ENCODE peak calls at places on chromosomes 1 and 21, in seven cellular contexts. Z is effector memory CD4-positive, alpha-beta T cell; G is brain microvascular endothelial cell; N is Peyer's patch; T is A549; S is fibroblast of mammary gland; A is tibial nerve. C is an unnamed sample.

GRCh38 chr1:2047749-2048729 is 2.2 kb upstream of the PRKCZ start:
- DNase-seq in Z (no peak), G (no peak), N (no peak), T (no peak), S (no peak), A (no peak), C (no peak)

GRCh38 chr1:195173753-195174152 is 1434.5 kb downstream of the KCNT2 start:
- DNase-seq in Z (no peak), G (no peak), N (no peak), T (no peak), S (no peak), A (no peak), C (no peak)

GRCh38 chr1:209879539-209879938 is 51.8 kb downstream of the UTP25 start:
- DNase-seq in Z (no peak), G (no peak), N (no peak), T (peak), S (peak), A (no peak), C (peak)

GRCh38 chr1:205783904-205784303 is 8.6 kb upstream of the RAB29 start:
- DNase-seq in Z (no peak), G (no peak), N (no peak), T (no peak), S (peak), A (peak), C (peak)

GRCh38 chr21:27104749-27105439 is 138.0 kb upstream of the ADAMTS5 start:
- DNase-seq in Z (no peak), G (peak), N (no peak), T (no peak), S (peak), A (no peak), C (peak)

GRCh38 chr1:234745844-234746797 is 136.1 kb upstream of the IRF2BP2 start:
- DNase-seq in Z (no peak), G (peak), N (no peak), T (no peak), S (peak), A (no peak), C (peak)

GRCh38 chr1:98077691-98078090 is 156.9 kb upstream of the DPYD start:
- DNase-seq in Z (no peak), G (no peak), N (no peak), T (no peak), S (peak), A (no peak), C (no peak)

GRCh38 chr1:14486401-14487110 is 111.9 kb upstream of the KAZN start:
- DNase-seq in Z (no peak), G (peak), N (no peak), T (no peak), S (peak), A (peak), C (peak)

GRCh38 chr1:150281221-150281757 is 1.1 kb upstream of the CIART start:
- DNase-seq in Z (peak), G (peak), N (peak), T (peak), S (peak), A (peak), C (peak)

GRCh38 chr1:246111570-246111969 is 395.5 kb downstream of the SMYD3 start:
- DNase-seq in Z (no peak), G (no peak), N (no peak), T (no peak), S (no peak), A (no peak), C (no peak)

GRCh38 chr1:57362480-57362879 is 61.4 kb downstream of the DAB1 start:
- DNase-seq in Z (no peak), G (no peak), N (no peak), T (no peak), S (no peak), A (no peak), C (no peak)

GRCh38 chr1:50724626-50725286 is 235.3 kb downstream of the FAF1 start:
- DNase-seq in Z (no peak), G (no peak), N (no peak), T (no peak), S (no peak), A (no peak), C (no peak)

GRCh38 chr1:50720457-50721053 is 239.5 kb downstream of the FAF1 start:
- DNase-seq in Z (no peak), G (no peak), N (no peak), T (no peak), S (no peak), A (no peak), C (no peak)

GRCh38 chr1:50717327-50717726 is 242.7 kb downstream of the FAF1 start:
- DNase-seq in Z (no peak), G (no peak), N (no peak), T (no peak), S (no peak), A (no peak), C (no peak)

GRCh38 chr1:50719126-50719525 is 240.9 kb downstream of the FAF1 start:
- DNase-seq in Z (no peak), G (no peak), N (no peak), T (no peak), S (no peak), A (no peak), C (no peak)
- H3K4me3 ChIP-seq in Z (no peak), G (no peak), N (no peak), T (no peak), S (no peak), A (no peak), C (no peak)

GRCh38 chr1:6462412-6463119 is 3.4 kb downstream of the TNFRSF25 start:
- DNase-seq in Z (no peak), G (no peak), N (no peak), T (no peak), S (no peak), A (no peak), C (no peak)

GRCh38 chr1:6461538-6462411 is 4.2 kb downstream of the TNFRSF25 start:
- DNase-seq in Z (no peak), G (no peak), N (no peak), T (no peak), S (no peak), A (no peak), C (no peak)

GRCh38 chr1:6459850-6460265 is 6.1 kb downstream of the TNFRSF25 start:
- DNase-seq in Z (peak), G (no peak), N (peak), T (no peak), S (no peak), A (no peak), C (no peak)

GRCh38 chr1:6461237-6461530 is 4.8 kb downstream of the TNFRSF25 start:
- DNase-seq in Z (no peak), G (no peak), N (no peak), T (no peak), S (no peak), A (no peak), C (no peak)

DNA sequence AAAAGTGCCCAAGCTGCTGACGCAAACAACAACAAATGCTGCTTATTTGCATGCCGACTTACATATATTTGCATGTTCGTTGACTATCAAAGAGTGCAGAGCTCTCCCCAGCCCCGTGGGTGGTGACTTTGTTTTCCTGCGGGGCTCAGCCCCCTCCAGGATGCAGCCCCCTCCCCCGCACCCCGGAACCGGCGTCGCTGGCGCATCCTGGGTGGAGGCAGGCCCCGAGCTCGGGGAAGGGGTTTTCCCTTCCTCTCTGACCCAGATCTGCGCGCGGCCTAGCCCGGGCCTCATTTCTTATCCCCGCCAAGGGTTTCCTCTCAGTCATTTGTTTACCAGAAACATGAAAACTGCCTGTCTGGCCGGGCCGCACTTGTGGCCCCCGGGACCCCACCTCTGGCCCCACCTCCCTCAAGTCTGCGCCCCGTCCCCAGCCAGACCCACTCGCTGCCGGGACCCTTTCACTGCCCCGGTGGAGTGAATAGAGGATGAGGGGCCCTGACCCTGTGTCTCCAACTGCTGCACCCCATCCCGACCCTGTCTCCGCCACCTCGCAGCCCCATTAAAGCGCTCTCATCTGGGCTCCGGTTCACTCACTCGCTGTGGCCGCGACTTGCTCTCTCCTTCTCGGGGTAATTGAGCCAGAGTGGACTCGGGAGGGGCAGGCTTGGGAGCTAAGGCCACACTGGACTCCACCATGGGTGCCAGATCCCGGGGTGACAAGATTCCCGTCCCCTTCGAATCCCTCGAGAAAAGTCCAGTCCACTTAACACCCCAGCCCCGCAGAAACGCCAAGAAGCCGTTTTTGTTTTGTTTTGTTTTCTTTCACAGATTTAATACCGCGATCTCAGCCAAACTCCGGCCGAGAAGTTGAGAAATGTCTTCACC is 5.4 kb downstream of the TNFRSF25 start:
- DNase-seq in Z (peak), G (no peak), N (peak), T (no peak), S (no peak), A (no peak), C (no peak)
- H3K4me3 ChIP-seq in Z (peak), G (no peak), N (peak), T (no peak), S (no peak), A (peak), C (no peak)

GRCh38 chr1:229431270-229432115 is 2.4 kb downstream of the ACTA1 start:
- DNase-seq in Z (no peak), G (no peak), N (no peak), T (no peak), S (no peak), A (no peak), C (no peak)

GRCh38 chr1:229433364-229434004 is 410 bp downstream of the ACTA1 start:
- DNase-seq in Z (no peak), G (no peak), N (no peak), T (no peak), S (no peak), A (no peak), C (no peak)

GRCh38 chr1:229432905-229433304 is 989 bp downstream of the ACTA1 start:
- DNase-seq in Z (no peak), G (no peak), N (no peak), T (no peak), S (no peak), A (no peak), C (no peak)

GRCh38 chr1:229430761-229431269 is 3.1 kb downstream of the ACTA1 start:
- DNase-seq in Z (no peak), G (peak), N (no peak), T (no peak), S (peak), A (peak), C (peak)

GRCh38 chr1:229432116-229432461 is 1.8 kb downstream of the ACTA1 start:
- DNase-seq in Z (no peak), G (no peak), N (no peak), T (no peak), S (no peak), A (no peak), C (no peak)
- H3K4me3 ChIP-seq in Z (peak), G (no peak), N (peak), T (no peak), S (no peak), A (peak), C (no peak)

GRCh38 chr21:44908496-44908895 is 12.2 kb downstream of the ITGB2 start:
- DNase-seq in Z (no peak), G (peak), N (no peak), T (no peak), S (no peak), A (no peak), C (peak)
- H3K4me3 ChIP-seq in Z (no peak), G (no peak), N (no peak), T (no peak), S (no peak), A (no peak), C (no peak)

GRCh38 chr1:6025269-6026094 is 20.2 kb upstream of the KCNAB2 start:
- DNase-seq in Z (no peak), G (no peak), N (no peak), T (no peak), S (no peak), A (no peak), C (peak)

GRCh38 chr1:6024376-6024775 is 21.3 kb upstream of the KCNAB2 start:
- DNase-seq in Z (no peak), G (no peak), N (no peak), T (no peak), S (no peak), A (no peak), C (no peak)

GRCh38 chr1:6027591-6027990 is 18.1 kb upstream of the KCNAB2 start:
- DNase-seq in Z (no peak), G (no peak), N (peak), T (no peak), S (no peak), A (no peak), C (no peak)

GRCh38 chr1:6028042-6028895 is 17.4 kb upstream of the KCNAB2 start:
- DNase-seq in Z (peak), G (peak), N (peak), T (no peak), S (peak), A (peak), C (no peak)

DNA sequence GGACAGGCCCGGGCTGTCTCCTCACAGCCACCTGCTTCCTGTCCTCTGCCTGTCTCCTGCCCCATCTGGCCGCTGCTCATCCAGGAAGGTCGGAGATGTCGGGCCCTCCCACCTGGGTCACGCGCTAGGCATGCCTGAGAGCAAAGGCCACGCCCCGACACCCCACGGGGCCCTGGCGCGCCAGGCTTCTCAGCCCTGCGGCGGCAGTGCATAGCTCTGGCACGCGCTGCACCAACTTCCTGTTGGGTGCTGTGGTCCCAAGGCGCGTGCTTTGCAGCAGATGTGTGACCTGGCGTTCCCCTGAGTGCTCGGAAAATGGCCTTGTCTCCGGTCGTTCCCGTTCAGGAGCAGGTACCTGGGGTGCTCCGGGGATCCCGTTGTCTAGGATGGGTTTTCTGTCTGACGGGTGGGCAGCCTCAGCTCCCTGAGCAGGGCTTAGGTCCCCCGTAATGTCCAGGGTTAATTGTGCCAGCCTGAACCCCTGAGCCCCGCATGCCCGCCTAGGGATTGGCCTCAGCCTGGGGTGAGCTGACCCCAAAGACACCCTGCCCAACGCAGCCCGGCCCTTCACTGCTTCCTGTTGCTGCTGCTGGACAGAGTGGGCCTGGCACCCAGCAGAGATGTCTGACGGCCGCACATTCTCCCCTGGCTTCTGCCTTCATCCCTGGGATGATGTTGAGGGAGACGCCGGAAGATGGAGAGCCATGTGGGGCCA is 19.4 kb upstream of the KCNAB2 start:
- DNase-seq in Z (peak), G (peak), N (peak), T (peak), S (no peak), A (peak), C (peak)
- H3K4me3 ChIP-seq in Z (peak), G (no peak), N (peak), T (peak), S (no peak), A (peak), C (no peak)

GRCh38 chr1:116854294-116854693 is 55.4 kb upstream of the PTGFRN start:
- DNase-seq in Z (no peak), G (no peak), N (no peak), T (no peak), S (peak), A (no peak), C (no peak)
- H3K4me3 ChIP-seq in Z (no peak), G (no peak), N (no peak), T (no peak), S (no peak), A (no peak), C (no peak)

GRCh38 chr1:216721878-216722277 is 1.4 kb downstream of the ESRRG start:
- DNase-seq in Z (no peak), G (no peak), N (no peak), T (no peak), S (no peak), A (no peak), C (no peak)
- H3K4me3 ChIP-seq in Z (no peak), G (no peak), N (no peak), T (no peak), S (no peak), A (no peak), C (no peak)

GRCh38 chr21:44281801-44282200 is 3.9 kb upstream of the AIRE start:
- DNase-seq in Z (no peak), G (no peak), N (no peak), T (no peak), S (no peak), A (no peak), C (no peak)
- H3K4me3 ChIP-seq in Z (no peak), G (no peak), N (no peak), T (no peak), S (no peak), A (no peak), C (no peak)

DNA sequence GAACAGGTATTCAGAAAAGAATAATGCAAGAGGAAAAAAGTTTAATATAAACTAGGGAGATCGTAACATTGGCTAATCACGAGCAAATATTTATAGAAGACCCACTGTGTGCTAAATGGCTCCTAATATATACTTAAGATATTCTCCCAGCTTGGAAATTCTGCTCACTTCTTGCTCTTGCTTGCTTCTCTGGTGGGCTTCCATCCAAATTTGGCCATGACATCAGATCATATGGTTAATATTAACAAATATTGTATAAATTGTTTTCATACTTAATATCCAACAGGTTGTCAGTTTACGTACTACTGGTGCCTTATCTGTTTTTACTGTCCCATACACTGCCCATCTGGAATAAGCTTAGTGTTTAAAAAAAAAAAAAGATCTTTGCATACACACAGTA is 1.1 kb downstream of the COX20 start:
- DNase-seq in Z (no peak), G (no peak), N (no peak), T (no peak), S (peak), A (no peak), C (no peak)
- H3K4me3 ChIP-seq in Z (peak), G (peak), N (no peak), T (peak), S (peak), A (peak), C (peak)

C was measured in cardiac fibroblast.